ENCODE peak calls at places on chromosome 16, in ten cellular contexts. P is choroid plexus epithelial cell; A is caudate nucleus; X is ecto neural progenitor cell; N is fibroblast of lung; I is hepatic stellate cell; M is stimulated activated CD8-positive, alpha-beta memory T cell treated with anti-CD3 and anti-CD28 coated beads, Interleukin-7, amount 100 ng/mL, for 1 hour; T is RWPE2; Y is GM04504; Q is amygdala. Z is an unnamed sample.
A peak's percentile ranks its signal among the peaks of the same experiment; 100 is the strongest.

GRCh38 chr16:91484-91883 is 13.5 kb downstream of the MPG start:
- DNase-seq in P (no peak), A (peak; percentile 47), X (no peak), N (no peak), I (no peak), M (no peak), T (no peak), Y (no peak), Q (peak; percentile 32), Z (peak; percentile 33)

GRCh38 chr16:87560428-87561199 is 41.7 kb upstream of the JPH3 start:
- DNase-seq in P (peak; percentile 26), A (no peak), X (no peak), N (no peak), I (no peak), M (no peak), T (no peak), Y (no peak), Q (no peak), Z (no peak)

GRCh38 chr16:87968541-87968940 is 17.3 kb downstream of the BANP start:
- DNase-seq in P (no peak), A (no peak), X (no peak), N (peak; percentile 94), I (no peak), M (no peak), T (no peak), Y (no peak), Q (no peak), Z (no peak)

GRCh38 chr16:74249281-74249680 is 47.3 kb upstream of the PSMD7 start:
- DNase-seq in P (no peak), A (no peak), X (no peak), N (no peak), I (no peak), M (no peak), T (no peak), Y (no peak), Q (no peak), Z (no peak)

GRCh38 chr16:57752581-57753447 is 17.2 kb downstream of the KATNB1 start:
- DNase-seq in P (no peak), A (no peak), X (no peak), N (no peak), I (no peak), M (no peak), T (no peak), Y (no peak), Q (no peak), Z (no peak)

GRCh38 chr16:31785126-31785525 is 88.5 kb upstream of the ZNF267 start:
- DNase-seq in P (no peak), A (no peak), X (no peak), N (no peak), I (no peak), M (no peak), T (no peak), Y (no peak), Q (no peak), Z (no peak)

GRCh38 chr16:14559809-14560227 is 70.2 kb downstream of the PARN start:
- DNase-seq in P (no peak), A (no peak), X (no peak), N (peak; percentile 20), I (no peak), M (no peak), T (no peak), Y (no peak), Q (no peak), Z (peak; percentile 42)

GRCh38 chr16:53098526-53099317 is 43.9 kb downstream of the CHD9 start:
- DNase-seq in P (peak; percentile 96), A (peak; percentile 62), X (peak; percentile 54), N (peak; percentile 97), I (peak; percentile 79), M (peak; percentile 11), T (peak; percentile 86), Y (peak; percentile 81), Q (peak; percentile 17), Z (peak; percentile 99)

GRCh38 chr16:76385831-76386230 is 108.6 kb downstream of the CNTNAP4 start:
- DNase-seq in P (no peak), A (no peak), X (no peak), N (no peak), I (no peak), M (no peak), T (no peak), Y (no peak), Q (no peak), Z (no peak)

GRCh38 chr16:89164436-89164835 is 7.1 kb upstream of the CDH15 start:
- DNase-seq in P (no peak), A (no peak), X (peak; percentile 73), N (no peak), I (no peak), M (no peak), T (no peak), Y (no peak), Q (no peak), Z (no peak)